ENCODE peak calls at places on chromosome 22, in ten cellular contexts. Z, P, D, K, E, J, I, R, M and H are unnamed samples.
A peak's percentile ranks its signal among the peaks of the same experiment; 100 is the strongest.

GRCh38 chr22:26573026-26573662 is 16.8 kb downstream of the TPST2 start:
- DNase-seq in D (peak; percentile 56), Z (no peak), P (no peak), M (no peak), R (no peak), E (no peak), K (no peak), I (no peak), J (no peak), H (no peak)

GRCh38 chr22:17271711-17272451 is 52.6 kb upstream of the ADA2 start:
- DNase-seq in I (no peak), M (no peak), P (no peak), E (no peak), D (no peak), Z (no peak), J (no peak), K (no peak), R (no peak), H (no peak)

GRCh38 chr22:44535362-44536095 is 37.5 kb upstream of the RTL6 start:
- DNase-seq in K (no peak), M (no peak), R (no peak), P (peak; percentile 48), J (no peak), D (no peak), Z (no peak), I (peak; percentile 9), E (no peak), H (no peak)

GRCh38 chr22:20937031-20937793 is 20.0 kb downstream of the CRKL start:
- DNase-seq in K (peak; percentile 27), E (no peak), Z (no peak), M (no peak), P (peak; percentile 31), R (no peak), J (no peak), I (peak; percentile 20), D (no peak), H (no peak)

GRCh38 chr22:44901301-44901700 is 108.5 kb downstream of the PHF21B start:
- DNase-seq in D (peak; percentile 21), I (no peak), J (peak; percentile 31), Z (no peak), K (no peak), R (no peak), E (no peak), M (no peak), P (no peak), H (no peak)

GRCh38 chr22:17962168-17962567 is 62.2 kb downstream of the MICAL3 start:
- DNase-seq in Z (no peak), K (no peak), D (no peak), E (no peak), M (no peak), R (no peak), J (no peak), I (no peak), P (no peak), H (no peak)

GRCh38 chr22:19568337-19569311 is 44.4 kb upstream of the CLDN5 start:
- DNase-seq in P (no peak), I (no peak), E (no peak), J (peak; percentile 40), M (no peak), R (peak; percentile 91), K (no peak), Z (no peak), D (peak; percentile 54), H (peak; percentile 89)

GRCh38 chr22:41596776-41597634 is 7.4 kb upstream of the PMM1 start:
- DNase-seq in E (no peak), D (peak; percentile 60), R (peak; percentile 66), M (peak; percentile 76), K (peak; percentile 80), Z (no peak), P (no peak), I (peak; percentile 92), J (peak; percentile 61), H (no peak)

GRCh38 chr22:48257690-48258065 is 1495.2 kb downstream of the TBC1D22A start:
- DNase-seq in D (no peak), M (peak; percentile 37), R (no peak), P (no peak), Z (no peak), J (no peak), I (no peak), E (no peak), K (no peak), H (no peak)

GRCh38 chr22:50112151-50113118 is 22.6 kb downstream of the MOV10L1 start:
- DNase-seq in P (no peak), I (no peak), E (no peak), R (peak; percentile 11), Z (no peak), K (no peak), J (no peak), D (peak; percentile 61), M (peak; percentile 46), H (peak; percentile 13)

GRCh38 chr22:37505565-37505964 is 13.7 kb downstream of the CARD10 start:
- DNase-seq in Z (no peak), P (no peak), R (no peak), I (no peak), K (no peak), J (no peak), E (no peak), M (no peak), D (no peak), H (no peak)

GRCh38 chr22:25350551-25350971 is 131.1 kb downstream of the CRYBB2 start:
- DNase-seq in R (no peak), M (no peak), Z (no peak), P (peak; percentile 37), J (no peak), D (no peak), I (no peak), E (no peak), K (no peak), H (no peak)

GRCh38 chr22:27406389-27406861 is 395.1 kb downstream of the MN1 start:
- DNase-seq in P (no peak), I (no peak), K (no peak), E (no peak), J (no peak), Z (no peak), R (no peak), D (peak; percentile 9), M (no peak), H (peak; percentile 66)

GRCh38 chr22:45846952-45847351 is 130.0 kb downstream of the WNT7B start:
- DNase-seq in K (no peak), E (no peak), R (no peak), P (no peak), J (no peak), D (peak; percentile 10), Z (no peak), M (no peak), I (no peak), H (no peak)

GRCh38 chr22:20430641-20431519 is 6.7 kb downstream of the SCARF2 start:
- DNase-seq in K (peak; percentile 57), D (peak; percentile 45), I (peak; percentile 54), R (peak; percentile 48), E (peak; percentile 31), P (peak; percentile 69), Z (peak; percentile 77), J (peak; percentile 65), M (no peak), H (no peak)

GRCh38 chr22:49855491-49855911 is 1.9 kb downstream of the ZBED4 start:
- DNase-seq in M (no peak), D (peak; percentile 14), I (peak; percentile 20), R (peak; percentile 22), K (no peak), J (no peak), Z (no peak), P (no peak), E (no peak), H (peak; percentile 12)

DNA sequence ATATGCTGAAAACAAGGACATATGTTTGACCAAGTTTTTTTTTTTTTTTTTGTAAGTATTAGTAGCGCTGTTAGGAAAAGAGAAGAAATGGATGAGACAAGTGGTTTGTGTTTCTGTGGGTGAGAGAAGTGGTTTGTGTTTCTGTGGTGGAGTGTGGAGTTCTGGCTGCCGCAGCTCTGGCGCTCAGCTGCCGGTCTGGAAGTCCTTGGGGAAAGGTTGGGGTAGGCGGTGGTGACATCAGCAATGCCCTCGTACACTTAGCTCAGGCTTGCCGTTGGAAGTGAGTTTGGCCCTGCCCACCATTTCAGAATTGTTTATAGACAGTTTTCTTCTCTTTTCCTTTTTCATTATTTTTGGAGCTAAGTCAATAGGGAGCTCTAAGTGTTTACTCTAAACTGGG is 116.6 kb downstream of the TBC1D22A start:
- DNase-seq in Z (no peak), I (no peak), P (no peak), E (no peak), K (no peak), R (no peak), J (no peak), D (peak; percentile 73), M (no peak), H (no peak)
- H3K4me1 ChIP-seq in Z (no peaks in the 10 kb centered on the region), I (no peaks in the 10 kb centered on the region), P (peaks cover 8% of the 10 kb centered on the region), E (no peaks in the 10 kb centered on the region), K (no peaks in the 10 kb centered on the region), R (no peaks in the 10 kb centered on the region), J (no peaks in the 10 kb centered on the region), D (no peaks in the 10 kb centered on the region), M (no peaks in the 10 kb centered on the region), H (no peaks in the 10 kb centered on the region)

GRCh38 chr22:47207846-47208554 is 445.6 kb downstream of the TBC1D22A start:
- DNase-seq in Z (peak; percentile 38), R (no peak), M (peak; percentile 5), P (peak; percentile 35), E (no peak), K (no peak), D (no peak), J (no peak), I (no peak), H (no peak)
- H3K4me1 ChIP-seq in Z (no peaks in the 10 kb centered on the region), R (no peaks in the 10 kb centered on the region), M (peaks cover 7% of the 10 kb centered on the region), P (no peaks in the 10 kb centered on the region), E (no peaks in the 10 kb centered on the region), K (no peaks in the 10 kb centered on the region), D (no peaks in the 10 kb centered on the region), J (no peaks in the 10 kb centered on the region), I (no peaks in the 10 kb centered on the region), H (no peaks in the 10 kb centered on the region)

GRCh38 chr22:36348760-36349159 is 39.0 kb downstream of the MYH9 start:
- DNase-seq in I (no peak), E (peak; percentile 46), J (no peak), M (no peak), Z (no peak), K (no peak), R (no peak), D (no peak), P (no peak), H (no peak)
- H3K4me1 ChIP-seq in I (peaks cover 65% of the 10 kb centered on the region), E (peaks cover 79% of the 10 kb centered on the region), J (peaks cover 78% of the 10 kb centered on the region), M (peaks cover 36% of the 10 kb centered on the region), Z (peaks cover 86% of the 10 kb centered on the region), K (peaks cover 89% of the 10 kb centered on the region), R (peaks cover 79% of the 10 kb centered on the region), D (peaks cover 33% of the 10 kb centered on the region), P (peaks cover 79% of the 10 kb centered on the region), H (peaks cover 50% of the 10 kb centered on the region)

DNA sequence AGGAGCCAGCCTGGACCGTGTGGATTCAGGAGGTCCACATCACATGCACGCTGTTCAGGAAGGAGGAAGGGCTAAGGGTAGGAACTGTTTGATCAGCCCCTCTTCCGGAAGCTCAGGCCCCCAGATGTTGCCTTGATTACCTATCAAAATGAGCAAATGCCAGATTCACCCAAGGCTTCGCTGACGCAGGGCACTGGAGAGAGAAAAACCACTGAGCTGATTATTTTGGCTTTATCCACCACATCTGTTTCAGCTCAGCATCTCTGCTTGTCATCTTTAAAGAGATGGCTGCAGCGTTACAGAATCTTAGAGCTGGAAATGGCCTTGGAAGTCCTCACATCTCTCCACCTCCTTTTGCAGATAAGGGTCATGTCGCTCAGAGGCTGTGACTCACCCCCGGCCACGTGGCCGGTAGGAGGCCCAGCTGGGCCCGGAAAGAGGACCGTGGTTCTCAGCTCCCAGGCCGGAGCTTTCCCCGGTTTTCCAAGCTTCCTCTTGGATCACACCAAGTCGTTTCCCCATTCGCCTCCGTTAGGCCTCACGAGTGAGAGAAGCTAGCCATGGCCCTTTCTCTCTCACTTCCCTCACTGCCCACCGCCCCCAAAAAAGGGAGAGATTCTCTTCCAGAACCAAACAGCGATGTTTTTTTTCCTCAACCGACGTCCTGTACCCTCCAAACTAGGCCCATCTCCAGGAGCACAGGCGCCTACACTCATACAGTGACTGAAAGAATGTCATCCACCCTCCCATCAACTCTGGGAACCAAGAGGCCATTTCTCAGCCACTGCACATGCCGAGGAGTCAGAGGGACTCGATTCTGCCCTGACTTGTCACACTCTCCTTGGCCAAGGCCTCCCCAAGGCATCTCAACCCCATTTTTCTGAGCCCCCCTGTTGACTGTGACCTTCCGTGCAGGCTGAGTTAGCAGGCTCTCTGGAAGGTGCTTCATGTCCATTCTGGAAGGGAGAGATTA is 37.6 kb downstream of the LIF start:
- DNase-seq in K (peak; percentile 45), E (no peak), Z (no peak), M (peak; percentile 75), D (peak; percentile 95), P (no peak), R (no peak), I (no peak), J (peak; percentile 71), H (no peak)
- H3K4me1 ChIP-seq in K (peaks cover 50% of the 10 kb centered on the region), E (no peaks in the 10 kb centered on the region), Z (no peaks in the 10 kb centered on the region), M (peaks cover 22% of the 10 kb centered on the region), D (peaks cover 54% of the 10 kb centered on the region), P (peaks cover 80% of the 10 kb centered on the region), R (peaks cover 84% of the 10 kb centered on the region), I (peaks cover 31% of the 10 kb centered on the region), J (peaks cover 94% of the 10 kb centered on the region), H (peaks cover 32% of the 10 kb centered on the region)